ENCODE peak calls at places on chromosomes 4 and X, in eight cellular contexts. One of them, this sample, is unnamed. For H3K9me3, the result is how much of the 10 kb centered on the place peaks cover.

GRCh38 chrX:13223868-13224555 is 95.8 kb downstream of the ATXN3L start:
- DNase-seq in left ventricle myocardium inferior: no peak
- DNase-seq in esophagus squamous epithelium: no peak
- DNase-seq in upper lobe of right lung: no peak
- DNase-seq in lung: no peak
- DNase-seq in GM12878: no peak
- DNase-seq in neural progenitor cell: no peak
- DNase-seq in A549: peak
- DNase-seq in this sample: no peak

GRCh38 chr4:11843927-11844326 is 415.2 kb upstream of the HS3ST1 start:
- DNase-seq in left ventricle myocardium inferior: no peak
- DNase-seq in A549: no peak
- DNase-seq in GM12878: no peak
- DNase-seq in neural progenitor cell: no peak
- DNase-seq in esophagus squamous epithelium: no peak
- DNase-seq in upper lobe of right lung: no peak
- DNase-seq in lung: no peak
- DNase-seq in this sample: no peak

GRCh38 chrX:320126-320783 is 1.7 kb upstream of the GTPBP6 start:
- DNase-seq in GM12878: no peak
- DNase-seq in upper lobe of right lung: peak
- DNase-seq in left ventricle myocardium inferior: peak
- DNase-seq in lung: no peak
- DNase-seq in A549: no peak
- DNase-seq in neural progenitor cell: peak
- DNase-seq in esophagus squamous epithelium: no peak
- DNase-seq in this sample: peak

GRCh38 chrX:102950908-102951866 is 14.1 kb downstream of the RAB40AL start:
- DNase-seq in upper lobe of right lung: no peak
- DNase-seq in A549: peak
- DNase-seq in lung: peak
- DNase-seq in esophagus squamous epithelium: no peak
- DNase-seq in neural progenitor cell: peak
- DNase-seq in GM12878: no peak
- DNase-seq in left ventricle myocardium inferior: peak
- DNase-seq in this sample: peak

GRCh38 chr4:158786155-158786581 is 17.3 kb downstream of the FNIP2 start:
- DNase-seq in GM12878: no peak
- DNase-seq in A549: no peak
- DNase-seq in neural progenitor cell: no peak
- DNase-seq in esophagus squamous epithelium: no peak
- DNase-seq in left ventricle myocardium inferior: no peak
- DNase-seq in lung: no peak
- DNase-seq in upper lobe of right lung: no peak
- DNase-seq in this sample: no peak

GRCh38 chrX:144732588-144732987 is 514.7 kb upstream of the SPANXN1 start:
- DNase-seq in GM12878: no peak
- DNase-seq in esophagus squamous epithelium: no peak
- DNase-seq in A549: no peak
- DNase-seq in lung: no peak
- DNase-seq in upper lobe of right lung: no peak
- DNase-seq in left ventricle myocardium inferior: no peak
- DNase-seq in neural progenitor cell: no peak
- DNase-seq in this sample: no peak

GRCh38 chr4:142353149-142353738 is 492.9 kb downstream of the INPP4B start:
- DNase-seq in GM12878: no peak
- DNase-seq in neural progenitor cell: peak
- DNase-seq in lung: no peak
- DNase-seq in upper lobe of right lung: no peak
- DNase-seq in esophagus squamous epithelium: no peak
- DNase-seq in A549: no peak
- DNase-seq in left ventricle myocardium inferior: no peak
- DNase-seq in this sample: no peak

GRCh38 chrX:136541294-136541693 is 9.3 kb downstream of the VGLL1 start:
- DNase-seq in upper lobe of right lung: no peak
- DNase-seq in left ventricle myocardium inferior: no peak
- DNase-seq in esophagus squamous epithelium: no peak
- DNase-seq in A549: no peak
- DNase-seq in lung: no peak
- DNase-seq in neural progenitor cell: no peak
- DNase-seq in GM12878: no peak
- DNase-seq in this sample: no peak

GRCh38 chr4:5192271-5192670 is 141.0 kb downstream of the STK32B start:
- DNase-seq in esophagus squamous epithelium: no peak
- DNase-seq in GM12878: no peak
- DNase-seq in left ventricle myocardium inferior: no peak
- DNase-seq in lung: no peak
- DNase-seq in neural progenitor cell: no peak
- DNase-seq in upper lobe of right lung: no peak
- DNase-seq in A549: no peak
- DNase-seq in this sample: no peak

GRCh38 chrX:66961665-66962064 is 322.8 kb upstream of the EDA2R start:
- DNase-seq in A549: no peak
- DNase-seq in esophagus squamous epithelium: no peak
- DNase-seq in GM12878: no peak
- DNase-seq in upper lobe of right lung: no peak
- DNase-seq in lung: no peak
- DNase-seq in neural progenitor cell: no peak
- DNase-seq in left ventricle myocardium inferior: no peak
- DNase-seq in this sample: no peak

GRCh38 chrX:1424452-1424851 is 28.3 kb downstream of the ASMTL start:
- DNase-seq in neural progenitor cell: no peak
- DNase-seq in left ventricle myocardium inferior: no peak
- DNase-seq in upper lobe of right lung: peak
- DNase-seq in lung: no peak
- DNase-seq in A549: no peak
- DNase-seq in GM12878: no peak
- DNase-seq in esophagus squamous epithelium: no peak
- DNase-seq in this sample: no peak

GRCh38 chr4:85756938-85757337 is 282.0 kb downstream of the ARHGAP24 start:
- DNase-seq in lung: no peak
- DNase-seq in upper lobe of right lung: no peak
- DNase-seq in left ventricle myocardium inferior: no peak
- DNase-seq in neural progenitor cell: peak
- DNase-seq in esophagus squamous epithelium: no peak
- DNase-seq in GM12878: no peak
- DNase-seq in A549: no peak
- DNase-seq in this sample: peak

GRCh38 chr4:89800527-89801103 is 36.3 kb downstream of the SNCA start:
- DNase-seq in esophagus squamous epithelium: no peak
- DNase-seq in upper lobe of right lung: no peak
- DNase-seq in neural progenitor cell: peak
- DNase-seq in left ventricle myocardium inferior: no peak
- DNase-seq in lung: no peak
- DNase-seq in GM12878: no peak
- DNase-seq in A549: no peak
- DNase-seq in this sample: no peak

GRCh38 chr4:178784491-178784890 is 1342.3 kb upstream of the AGA start:
- DNase-seq in esophagus squamous epithelium: no peak
- DNase-seq in upper lobe of right lung: no peak
- DNase-seq in left ventricle myocardium inferior: no peak
- DNase-seq in GM12878: no peak
- DNase-seq in neural progenitor cell: no peak
- DNase-seq in A549: no peak
- DNase-seq in lung: no peak
- DNase-seq in this sample: no peak

DNA sequence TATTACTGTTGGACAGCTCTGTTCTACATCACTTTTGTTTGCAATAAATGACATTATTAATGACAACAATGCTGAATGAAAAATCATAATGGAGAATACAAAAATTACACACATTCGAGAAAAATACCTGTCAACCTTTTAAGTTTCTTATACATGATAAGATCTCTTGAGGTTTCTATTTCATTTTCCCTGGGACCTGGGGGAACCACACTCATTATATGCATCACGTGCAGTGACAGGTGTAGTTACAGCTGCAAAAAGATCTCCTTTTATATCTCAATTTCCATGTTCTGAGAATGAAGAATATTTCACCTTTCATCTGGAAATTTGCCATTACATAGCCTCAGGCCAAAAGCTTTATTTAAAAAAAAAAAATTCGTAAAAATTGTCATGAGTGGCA is 1347.0 kb upstream of the AGA start:
- DNase-seq in lung: no peak
- DNase-seq in upper lobe of right lung: no peak
- DNase-seq in left ventricle myocardium inferior: no peak
- DNase-seq in GM12878: no peak
- DNase-seq in neural progenitor cell: no peak
- DNase-seq in A549: no peak
- DNase-seq in esophagus squamous epithelium: no peak
- DNase-seq in this sample: no peak
- H3K4me3 ChIP-seq in lung: no peak
- H3K4me3 ChIP-seq in upper lobe of right lung: no peak
- H3K4me3 ChIP-seq in left ventricle myocardium inferior: no peak
- H3K4me3 ChIP-seq in GM12878: no peak
- H3K4me3 ChIP-seq in neural progenitor cell: no peak
- H3K4me3 ChIP-seq in A549: no peak
- H3K4me3 ChIP-seq in esophagus squamous epithelium: no peak
- H3K4me3 ChIP-seq in this sample: no peak

DNA sequence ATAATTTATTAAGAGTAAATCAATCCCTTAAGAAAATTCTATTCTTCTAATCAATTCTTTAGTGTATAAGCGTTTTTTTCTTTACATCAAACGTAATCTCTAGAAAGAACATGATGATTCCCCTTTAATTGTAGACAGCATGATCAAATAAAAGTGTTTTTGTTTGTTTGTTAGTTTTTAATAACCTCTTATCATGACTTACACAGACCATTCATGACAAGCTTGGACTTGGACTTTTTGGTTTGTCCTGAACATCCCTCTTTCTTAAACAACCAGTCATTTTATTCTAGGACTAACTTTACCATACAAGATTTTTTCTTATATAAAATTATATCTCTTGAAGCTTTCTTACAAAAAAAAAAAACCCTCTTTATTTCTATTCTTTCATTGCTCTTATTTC is 344.6 kb upstream of the SPOCK3 start:
- DNase-seq in esophagus squamous epithelium: no peak
- DNase-seq in upper lobe of right lung: no peak
- DNase-seq in GM12878: no peak
- DNase-seq in A549: no peak
- DNase-seq in neural progenitor cell: peak
- DNase-seq in left ventricle myocardium inferior: no peak
- DNase-seq in lung: no peak
- DNase-seq in this sample: no peak
- H3K9me3 ChIP-seq in esophagus squamous epithelium: under half
- H3K9me3 ChIP-seq in upper lobe of right lung: under half
- H3K9me3 ChIP-seq in GM12878: under half
- H3K9me3 ChIP-seq in A549: under half
- H3K9me3 ChIP-seq in neural progenitor cell: under half
- H3K9me3 ChIP-seq in left ventricle myocardium inferior: half or more
- H3K9me3 ChIP-seq in lung: under half
- H3K9me3 ChIP-seq in this sample: under half

GRCh38 chrX:119757979-119758681 is at the start of gene SOWAHD:
- DNase-seq in lung: no peak
- DNase-seq in A549: no peak
- DNase-seq in left ventricle myocardium inferior: peak
- DNase-seq in neural progenitor cell: peak
- DNase-seq in GM12878: no peak
- DNase-seq in esophagus squamous epithelium: no peak
- DNase-seq in upper lobe of right lung: peak
- DNase-seq in this sample: peak

GRCh38 chrX:119758682-119759332 is 419 bp downstream of the SOWAHD start:
- DNase-seq in left ventricle myocardium inferior: peak
- DNase-seq in lung: no peak
- DNase-seq in GM12878: no peak
- DNase-seq in A549: no peak
- DNase-seq in upper lobe of right lung: no peak
- DNase-seq in neural progenitor cell: peak
- DNase-seq in esophagus squamous epithelium: no peak
- DNase-seq in this sample: peak

GRCh38 chrX:119757646-119757978 is 776 bp upstream of the SOWAHD start:
- DNase-seq in neural progenitor cell: no peak
- DNase-seq in A549: no peak
- DNase-seq in lung: no peak
- DNase-seq in upper lobe of right lung: no peak
- DNase-seq in esophagus squamous epithelium: no peak
- DNase-seq in GM12878: no peak
- DNase-seq in left ventricle myocardium inferior: no peak
- DNase-seq in this sample: no peak

GRCh38 chrX:119755981-119756533 is 2.3 kb upstream of the SOWAHD start:
- DNase-seq in upper lobe of right lung: no peak
- DNase-seq in A549: no peak
- DNase-seq in GM12878: peak
- DNase-seq in esophagus squamous epithelium: no peak
- DNase-seq in lung: no peak
- DNase-seq in neural progenitor cell: no peak
- DNase-seq in left ventricle myocardium inferior: no peak
- DNase-seq in this sample: no peak

DNA sequence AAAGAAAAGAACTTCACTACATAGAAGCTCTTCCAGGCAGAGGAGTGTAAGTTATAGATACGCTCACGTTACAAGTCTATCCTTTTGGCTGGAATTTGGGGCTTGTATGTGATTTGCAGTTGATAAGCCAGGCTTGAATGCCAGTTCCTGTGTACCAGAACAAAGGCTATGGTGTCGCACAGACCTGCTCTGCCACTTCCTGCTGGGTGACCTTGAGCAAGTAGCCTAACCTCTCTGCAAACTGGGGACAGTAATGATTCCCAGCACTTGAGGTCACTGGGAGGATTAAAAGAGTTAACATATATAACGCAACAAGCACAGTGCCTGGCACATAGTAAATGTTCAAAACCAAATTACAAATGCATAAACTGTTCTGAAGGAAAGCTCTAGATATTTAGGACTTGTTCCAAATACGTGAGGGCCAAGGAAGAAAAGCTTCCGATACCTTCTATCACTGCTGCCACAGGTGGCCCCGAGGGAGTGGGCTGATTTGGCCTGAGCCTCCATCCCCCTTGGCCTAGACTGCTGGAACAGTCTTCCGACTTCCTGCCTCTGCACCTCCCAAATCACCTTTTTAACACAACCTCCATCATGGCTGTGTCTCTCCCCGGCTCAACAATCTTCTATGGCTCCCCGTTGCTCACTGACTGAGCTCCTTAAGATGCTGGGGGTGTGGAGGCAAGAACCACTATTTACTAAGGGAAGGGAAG is 1.3 kb upstream of the SOWAHD start:
- DNase-seq in GM12878: no peak
- DNase-seq in esophagus squamous epithelium: no peak
- DNase-seq in upper lobe of right lung: no peak
- DNase-seq in neural progenitor cell: no peak
- DNase-seq in A549: no peak
- DNase-seq in lung: no peak
- DNase-seq in left ventricle myocardium inferior: no peak
- DNase-seq in this sample: no peak
- H3K27ac ChIP-seq in GM12878: peak
- H3K27ac ChIP-seq in esophagus squamous epithelium: peak
- H3K27ac ChIP-seq in upper lobe of right lung: peak
- H3K27ac ChIP-seq in neural progenitor cell: no peak
- H3K27ac ChIP-seq in A549: no peak
- H3K27ac ChIP-seq in lung: no peak
- H3K27ac ChIP-seq in left ventricle myocardium inferior: no peak
- H3K27ac ChIP-seq in this sample: no peak

DNA sequence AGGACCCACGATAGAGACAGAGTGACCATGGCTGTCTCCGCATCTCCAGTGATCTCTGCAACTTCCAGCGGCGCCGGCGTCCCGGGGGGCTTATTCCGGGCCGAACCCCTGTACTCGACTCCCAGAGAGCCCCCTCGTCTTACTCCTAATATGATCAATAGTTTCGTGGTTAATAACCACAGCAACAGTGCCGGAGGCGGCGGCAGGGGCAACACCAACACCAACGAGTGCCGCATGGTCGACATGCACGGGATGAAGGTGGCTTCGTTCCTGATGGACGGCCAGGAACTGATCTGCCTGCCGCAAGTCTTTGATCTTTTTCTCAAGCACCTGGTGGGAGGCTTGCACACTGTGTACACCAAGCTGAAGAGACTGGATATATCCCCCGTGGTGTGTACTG is 343 bp downstream of the DACH2 start:
- DNase-seq in A549: no peak
- DNase-seq in lung: no peak
- DNase-seq in GM12878: no peak
- DNase-seq in upper lobe of right lung: no peak
- DNase-seq in esophagus squamous epithelium: no peak
- DNase-seq in neural progenitor cell: peak
- DNase-seq in left ventricle myocardium inferior: no peak
- DNase-seq in this sample: no peak
- H3K4me3 ChIP-seq in A549: peak
- H3K4me3 ChIP-seq in lung: no peak
- H3K4me3 ChIP-seq in GM12878: no peak
- H3K4me3 ChIP-seq in upper lobe of right lung: peak
- H3K4me3 ChIP-seq in esophagus squamous epithelium: peak
- H3K4me3 ChIP-seq in neural progenitor cell: peak
- H3K4me3 ChIP-seq in left ventricle myocardium inferior: peak
- H3K4me3 ChIP-seq in this sample: no peak

This sample was measured in WERI-Rb-1.